ENCODE peak calls at places on chromosomes 13 and 19, in ten cellular contexts. Y is memory B cell; Q is stimulated activated CD4-positive, alpha-beta T cell treated with anti-CD3 and anti-CD28 coated beads, Interleukin-2, amount 100 ng/mL, for 24 hours; A is lung microvascular endothelial cell; V is left cardiac atrium; X is endothelial cell of umbilical vein; W is NAMALWA; B is CD4-positive, alpha-beta memory T cell; C is islet precursor cell; U is mesenteric fat pad. L is an unnamed sample.

GRCh38 chr19:55486043-55486970 is 1.3 kb downstream of the NAT14 start:
- DNase-seq in Y (no peak), Q (no peak), A (no peak), V (peak; percentile 48), X (peak; percentile 29), W (no peak), B (no peak), C (peak; percentile 71), U (no peak), L (no peak)

GRCh38 chr13:111855786-111856185 is 211.2 kb upstream of the SOX1 start:
- DNase-seq in Y (no peak), Q (no peak), A (no peak), V (no peak), X (no peak), W (no peak), B (no peak), C (peak; percentile 40), U (no peak), L (no peak)

GRCh38 chr19:3775374-3775711 is 3.3 kb upstream of the RAX2 start:
- DNase-seq in Y (no peak), Q (no peak), A (no peak), V (no peak), X (no peak), W (no peak), B (no peak), C (no peak), U (no peak), L (no peak)

GRCh38 chr19:17766543-17767131 is 15.4 kb downstream of the FCHO1 start:
- DNase-seq in Y (peak; percentile 66), Q (no peak), A (peak; percentile 87), V (peak; percentile 87), X (peak; percentile 73), W (peak; percentile 87), B (no peak), C (peak; percentile 92), U (peak; percentile 94), L (peak; percentile 76)

GRCh38 chr13:104586010-104586746 is 1520.0 kb upstream of the SLC10A2 start:
- DNase-seq in Y (no peak), Q (no peak), A (no peak), V (no peak), X (peak; percentile 39), W (no peak), B (no peak), C (no peak), U (no peak), L (no peak)

GRCh38 chr19:17741456-17741855 is 9.8 kb upstream of the FCHO1 start:
- DNase-seq in Y (no peak), Q (no peak), A (no peak), V (no peak), X (no peak), W (no peak), B (no peak), C (no peak), U (no peak), L (no peak)

GRCh38 chr19:39173502-39173991 is 23.2 kb upstream of the NCCRP1 start:
- DNase-seq in Y (no peak), Q (no peak), A (no peak), V (no peak), X (no peak), W (no peak), B (no peak), C (no peak), U (no peak), L (no peak)

GRCh38 chr13:68588623-68589022 is 1358.5 kb upstream of the PCDH9 start:
- DNase-seq in Y (peak; percentile 65), Q (no peak), A (no peak), V (no peak), X (no peak), W (peak; percentile 92), B (no peak), C (no peak), U (no peak), L (no peak)

GRCh38 chr19:2820112-2820702 is 539 bp downstream of the ZNF554 start:
- DNase-seq in Y (no peak), Q (peak; percentile 30), A (no peak), V (no peak), X (peak; percentile 8), W (peak; percentile 57), B (no peak), C (peak; percentile 67), U (no peak), L (no peak)

GRCh38 chr19:48715276-48715675 is 4.2 kb downstream of the MAMSTR start:
- DNase-seq in Y (no peak), Q (no peak), A (no peak), V (peak; percentile 35), X (no peak), W (no peak), B (no peak), C (no peak), U (no peak), L (no peak)

GRCh38 chr13:78816592-78816991 is 157.6 kb upstream of the OBI1 start:
- DNase-seq in Y (no peak), Q (no peak), A (no peak), V (no peak), X (no peak), W (no peak), B (no peak), C (no peak), U (no peak), L (no peak)

GRCh38 chr19:49441210-49441959 is at the start of gene SLC17A7:
- DNase-seq in Y (no peak), Q (peak; percentile 49), A (no peak), V (peak; percentile 53), X (no peak), W (peak; percentile 67), B (no peak), C (peak; percentile 72), U (no peak), L (peak; percentile 63)

GRCh38 chr19:14203258-14203657 is 2.7 kb downstream of the ADGRL1 start:
- DNase-seq in Y (no peak), Q (no peak), A (no peak), V (no peak), X (no peak), W (no peak), B (no peak), C (no peak), U (no peak), L (no peak)

GRCh38 chr13:27792393-27793218 is at the start of gene GSX1:
- DNase-seq in Y (no peak), Q (peak; percentile 38), A (peak; percentile 83), V (peak; percentile 75), X (peak; percentile 67), W (no peak), B (peak; percentile 48), C (peak; percentile 92), U (peak; percentile 89), L (peak; percentile 63)